ENCODE peak calls at places on chromosomes 11 and 22, in nine cellular contexts. D, W, S, N, E, J, F, O and L are unnamed samples. For H3K4me1, H3K27me3 and H3K36me3, the result is how much of the 10 kb centered on the place peaks cover.

GRCh38 chr11:47109051-47109791 is 67.5 kb downstream of the ARFGAP2 start:
- DNase-seq in N (no peak), W (no peak), J (no peak), E (no peak), O (no peak), F (no peak), D (no peak), S (no peak), L (no peak)

GRCh38 chr11:117816151-117816741 is 8.3 kb downstream of the FXYD2 start:
- DNase-seq in E (peak), D (peak), F (no peak), S (no peak), J (no peak), O (peak), N (peak), W (no peak), L (no peak)

GRCh38 chr11:102940714-102941588 is 14.6 kb downstream of the MMP13 start:
- DNase-seq in O (no peak), J (no peak), N (peak), E (peak), D (peak), W (peak), F (no peak), S (peak), L (no peak)

GRCh38 chr22:43824724-43825485 is 12.8 kb upstream of the EFCAB6 start:
- DNase-seq in E (no peak), J (no peak), N (no peak), W (no peak), D (peak), F (no peak), O (no peak), S (no peak), L (peak)

GRCh38 chr11:65555693-65556231 is 2.4 kb downstream of the LTBP3 start:
- DNase-seq in E (no peak), N (peak), D (no peak), S (no peak), W (no peak), F (peak), O (peak), J (no peak), L (no peak)

GRCh38 chr22:41197808-41198585 is 7.1 kb upstream of the L3MBTL2 start:
- DNase-seq in F (peak), O (peak), J (peak), S (peak), D (peak), W (peak), E (peak), N (peak), L (no peak)

GRCh38 chr11:87081358-87081757 is 43.6 kb downstream of the TMEM135 start:
- DNase-seq in J (no peak), N (no peak), D (no peak), W (no peak), S (no peak), E (no peak), F (no peak), O (no peak), L (no peak)

GRCh38 chr11:30206249-30206996 is 24.4 kb upstream of the FSHB start:
- DNase-seq in N (no peak), D (no peak), W (no peak), S (no peak), J (no peak), E (no peak), O (no peak), F (no peak), L (no peak)

GRCh38 chr11:107591446-107592236 is 694 bp downstream of the ELMOD1 start:
- DNase-seq in S (peak), J (no peak), F (no peak), O (no peak), W (no peak), E (peak), D (peak), N (peak), L (peak)

GRCh38 chr11:102837646-102838045 is 5.8 kb downstream of the MMP3 start:
- DNase-seq in J (no peak), S (no peak), W (no peak), E (no peak), F (no peak), N (no peak), O (no peak), D (no peak), L (no peak)

GRCh38 chr22:40491990-40492631 is 121.7 kb downstream of the SGSM3 start:
- DNase-seq in J (no peak), F (no peak), D (peak), O (no peak), E (peak), S (no peak), N (peak), W (no peak), L (no peak)

GRCh38 chr11:69376155-69377028 is 82.4 kb downstream of the MYEOV start:
- DNase-seq in O (no peak), N (no peak), E (no peak), W (peak), D (no peak), F (no peak), J (no peak), S (no peak), L (peak)

GRCh38 chr11:64677441-64678023 is 45.5 kb downstream of the NRXN2 start:
- DNase-seq in J (no peak), W (no peak), F (no peak), S (no peak), E (no peak), N (no peak), D (no peak), O (no peak), L (no peak)

GRCh38 chr22:44288951-44289350 is 23.8 kb downstream of the SHISAL1 start:
- DNase-seq in S (no peak), O (no peak), W (no peak), E (no peak), J (no peak), N (no peak), D (no peak), F (no peak), L (no peak)

GRCh38 chr11:95994340-95994728 is 70.4 kb upstream of the MTMR2 start:
- DNase-seq in N (no peak), S (no peak), J (no peak), E (peak), D (no peak), F (no peak), O (no peak), W (no peak), L (no peak)
- H3K4me1 ChIP-seq in N (under half), S (under half), J (under half), E (under half), D (under half), F (under half), O (under half), W (under half), L (under half)

DNA sequence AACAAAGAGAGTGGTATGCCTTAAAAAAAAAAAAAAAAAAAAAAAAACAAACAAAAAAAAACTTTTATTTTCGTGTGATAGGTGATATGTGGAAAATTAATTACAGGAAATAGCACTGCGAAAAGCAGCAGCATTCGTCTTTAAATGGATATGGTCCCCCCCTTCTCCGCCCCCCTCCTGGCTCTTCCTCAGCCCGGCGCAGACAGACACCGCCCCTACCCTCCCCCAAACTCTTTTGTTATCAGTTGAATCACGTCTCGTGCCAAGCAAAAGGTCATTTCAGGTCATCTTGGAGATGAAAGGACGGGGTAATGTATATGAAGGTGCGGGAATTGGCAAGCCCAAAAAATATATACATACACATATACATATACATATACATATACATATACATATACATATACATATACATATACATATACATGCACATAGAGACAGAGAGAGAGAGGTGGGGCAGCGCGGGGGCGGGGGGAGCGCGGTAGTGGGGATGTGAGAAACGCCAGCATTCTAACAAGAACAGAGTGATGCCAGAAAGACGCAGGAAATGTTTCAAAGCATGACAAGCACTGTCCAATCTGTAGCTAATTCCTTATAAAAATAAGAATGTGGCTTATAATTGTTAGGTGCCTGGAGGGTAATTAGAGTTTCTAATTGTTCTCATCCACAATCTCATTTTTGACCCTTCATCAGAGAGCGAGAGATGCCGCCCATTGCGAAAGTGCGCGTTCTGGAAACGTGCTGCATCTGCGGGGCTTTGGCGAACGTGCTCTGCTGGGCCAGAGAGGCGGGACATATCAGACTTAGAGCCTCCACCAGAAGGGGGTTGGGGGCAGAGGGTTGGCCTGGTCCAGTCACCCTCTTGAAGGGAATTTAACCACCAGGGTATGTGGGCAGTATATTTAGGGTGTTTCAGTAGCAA is 214.5 kb upstream of the UBASH3B start:
- DNase-seq in E (peak), O (peak), D (peak), S (peak), N (peak), F (no peak), J (no peak), W (peak), L (peak)
- H3K27me3 ChIP-seq in E (under half), O (under half), D (under half), S (under half), N (under half), F (under half), J (under half), W (under half), L (under half)

GRCh38 chr11:67583319-67584204 is at the start of gene GSTP1:
- DNase-seq in N (peak), J (peak), O (peak), F (peak), D (peak), S (peak), W (peak), E (peak), L (peak)

GRCh38 chr11:67585911-67586310 is 2.3 kb downstream of the GSTP1 start:
- DNase-seq in J (no peak), F (no peak), N (peak), W (no peak), D (no peak), O (no peak), S (no peak), E (no peak), L (no peak)

GRCh38 chr11:67584205-67584880 is 731 bp downstream of the GSTP1 start:
- DNase-seq in S (peak), E (peak), O (peak), D (peak), W (peak), J (peak), N (peak), F (peak), L (peak)

GRCh38 chr11:67586568-67587250 is 3.1 kb downstream of the GSTP1 start:
- DNase-seq in S (no peak), E (no peak), F (no peak), D (no peak), J (no peak), O (no peak), W (no peak), N (no peak), L (no peak)

GRCh38 chr11:67584881-67585873 is 1.6 kb downstream of the GSTP1 start:
- DNase-seq in J (peak), W (no peak), D (no peak), N (peak), S (no peak), F (no peak), O (no peak), E (no peak), L (no peak)
- H3K36me3 ChIP-seq in J (under half), W (under half), D (under half), N (under half), S (under half), F (under half), O (under half), E (under half), L (under half)

GRCh38 chr22:25969286-25969685 is 200.0 kb upstream of the SEZ6L start:
- DNase-seq in E (no peak), N (no peak), F (no peak), S (no peak), D (no peak), W (no peak), O (no peak), J (no peak), L (no peak)

GRCh38 chr22:25970996-25971811 is 198.1 kb upstream of the SEZ6L start:
- DNase-seq in N (no peak), O (no peak), J (no peak), S (no peak), D (peak), W (no peak), E (peak), F (no peak), L (no peak)

GRCh38 chr22:25972397-25972796 is 196.9 kb upstream of the SEZ6L start:
- DNase-seq in F (no peak), S (no peak), J (no peak), E (peak), O (no peak), N (no peak), D (peak), W (no peak), L (no peak)

GRCh38 chr22:25970348-25970995 is 198.8 kb upstream of the SEZ6L start:
- DNase-seq in E (peak), W (no peak), N (no peak), O (peak), D (peak), F (no peak), S (no peak), J (no peak), L (no peak)

DNA sequence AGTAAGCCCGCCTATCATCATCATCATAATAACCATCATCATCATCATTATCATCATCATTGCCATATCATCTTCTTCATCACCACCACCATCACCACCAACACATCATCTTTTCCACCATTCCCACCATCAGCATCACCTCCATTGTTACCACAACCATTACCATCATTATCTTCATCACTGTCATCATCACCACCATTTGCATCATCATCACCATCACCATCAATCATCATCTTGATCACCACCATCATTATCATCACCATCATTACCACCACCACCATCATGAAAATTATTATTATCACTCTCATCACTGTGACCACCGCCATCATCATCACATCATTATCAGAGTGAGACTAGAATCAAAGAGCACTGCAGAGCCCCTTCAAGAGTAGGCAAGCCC is 199.4 kb upstream of the SEZ6L start:
- DNase-seq in W (no peak), F (no peak), O (no peak), N (no peak), J (no peak), S (no peak), D (no peak), E (no peak), L (no peak)
- H3K4me1 ChIP-seq in W (under half), F (under half), O (under half), N (under half), J (under half), S (under half), D (under half), E (under half), L (under half)